ENCODE peak calls at places on chromosomes 6 and 20, in four cellular contexts. One of them, this sample, is unnamed.

GRCh38 chr6:6003334-6004146 is 3.2 kb downstream of the NRN1 start:
- DNase-seq in endothelial cell: peak
- DNase-seq in AG09309: no peak
- DNase-seq in progenitor cell of endocrine pancreas: no peak
- DNase-seq in this sample: peak

GRCh38 chr6:116369540-116370327 is 1.0 kb upstream of the DSE start:
- DNase-seq in endothelial cell: no peak
- DNase-seq in progenitor cell of endocrine pancreas: no peak
- DNase-seq in AG09309: no peak
- DNase-seq in this sample: no peak

GRCh38 chr20:3203315-3204123 is 963 bp downstream of the DDRGK1 start:
- DNase-seq in endothelial cell: no peak
- DNase-seq in progenitor cell of endocrine pancreas: no peak
- DNase-seq in AG09309: no peak
- DNase-seq in this sample: peak

GRCh38 chr6:72939029-72939428 is 286.3 kb downstream of the KHDC1L start:
- DNase-seq in endothelial cell: no peak
- DNase-seq in AG09309: no peak
- DNase-seq in progenitor cell of endocrine pancreas: no peak
- DNase-seq in this sample: no peak

GRCh38 chr6:73893696-73894095 is 197.7 kb downstream of the CD109 start:
- DNase-seq in progenitor cell of endocrine pancreas: no peak
- DNase-seq in endothelial cell: no peak
- DNase-seq in AG09309: no peak
- DNase-seq in this sample: no peak

GRCh38 chr6:16319813-16320532 is 81.6 kb downstream of the GMPR start:
- DNase-seq in progenitor cell of endocrine pancreas: no peak
- DNase-seq in endothelial cell: no peak
- DNase-seq in AG09309: no peak
- DNase-seq in this sample: peak

GRCh38 chr6:51509597-51509996 is 577.8 kb downstream of the PKHD1 start:
- DNase-seq in progenitor cell of endocrine pancreas: no peak
- DNase-seq in AG09309: no peak
- DNase-seq in endothelial cell: no peak
- DNase-seq in this sample: no peak

GRCh38 chr6:135243871-135244796 is 63.0 kb downstream of the MYB start:
- DNase-seq in endothelial cell: no peak
- DNase-seq in AG09309: no peak
- DNase-seq in progenitor cell of endocrine pancreas: no peak
- DNase-seq in this sample: no peak

GRCh38 chr20:9035129-9035528 is 33.8 kb upstream of the PLCB4 start:
- DNase-seq in AG09309: peak
- DNase-seq in progenitor cell of endocrine pancreas: no peak
- DNase-seq in endothelial cell: no peak
- DNase-seq in this sample: no peak

GRCh38 chr6:83371428-83371827 is 59.4 kb downstream of the ME1 start:
- DNase-seq in progenitor cell of endocrine pancreas: no peak
- DNase-seq in AG09309: peak
- DNase-seq in endothelial cell: no peak
- DNase-seq in this sample: no peak

GRCh38 chr20:43699941-43700565 is 26.7 kb downstream of the GTSF1L start:
- DNase-seq in endothelial cell: no peak
- DNase-seq in AG09309: no peak
- DNase-seq in progenitor cell of endocrine pancreas: no peak
- DNase-seq in this sample: no peak

GRCh38 chr6:159163901-159164370 is 5.3 kb upstream of the FNDC1 start:
- DNase-seq in endothelial cell: no peak
- DNase-seq in progenitor cell of endocrine pancreas: no peak
- DNase-seq in AG09309: no peak
- DNase-seq in this sample: no peak

GRCh38 chr20:43028470-43028869 is 161.2 kb downstream of the PTPRT start:
- DNase-seq in progenitor cell of endocrine pancreas: no peak
- DNase-seq in endothelial cell: no peak
- DNase-seq in AG09309: no peak
- DNase-seq in this sample: no peak

GRCh38 chr20:21353236-21353635 is 44.1 kb downstream of the NKX2-4 start:
- DNase-seq in AG09309: peak
- DNase-seq in endothelial cell: no peak
- DNase-seq in progenitor cell of endocrine pancreas: no peak
- DNase-seq in this sample: no peak

GRCh38 chr6:82363368-82364086 is at the start of gene TPBG:
- DNase-seq in progenitor cell of endocrine pancreas: peak
- DNase-seq in endothelial cell: peak
- DNase-seq in AG09309: peak
- DNase-seq in this sample: peak

GRCh38 chr6:45327956-45328522 is at the start of gene RUNX2:
- DNase-seq in AG09309: peak
- DNase-seq in progenitor cell of endocrine pancreas: no peak
- DNase-seq in endothelial cell: peak
- DNase-seq in this sample: no peak

GRCh38 chr20:8757146-8757545 is 311.7 kb upstream of the PLCB4 start:
- DNase-seq in endothelial cell: no peak
- DNase-seq in AG09309: peak
- DNase-seq in progenitor cell of endocrine pancreas: no peak
- DNase-seq in this sample: no peak

GRCh38 chr6:72746276-72746675 is 124.4 kb downstream of the KCNQ5 start:
- DNase-seq in progenitor cell of endocrine pancreas: no peak
- DNase-seq in AG09309: no peak
- DNase-seq in endothelial cell: no peak
- DNase-seq in this sample: no peak

GRCh38 chr6:125444234-125444949 is 142.6 kb upstream of the HDDC2 start:
- DNase-seq in AG09309: no peak
- DNase-seq in endothelial cell: no peak
- DNase-seq in progenitor cell of endocrine pancreas: no peak
- DNase-seq in this sample: peak

GRCh38 chr20:64049060-64049886 is at the start of gene SOX18:
- DNase-seq in progenitor cell of endocrine pancreas: no peak
- DNase-seq in AG09309: no peak
- DNase-seq in endothelial cell: peak
- DNase-seq in this sample: peak

GRCh38 chr6:140684776-140685550 is 1310.5 kb upstream of the CITED2 start:
- DNase-seq in AG09309: no peak
- DNase-seq in endothelial cell: no peak
- DNase-seq in progenitor cell of endocrine pancreas: no peak
- DNase-seq in this sample: no peak

GRCh38 chr6:121780325-121781313 is 345.2 kb downstream of the GJA1 start:
- DNase-seq in AG09309: peak
- DNase-seq in progenitor cell of endocrine pancreas: no peak
- DNase-seq in endothelial cell: no peak
- DNase-seq in this sample: peak

GRCh38 chr6:7504041-7504440 is 37.4 kb upstream of the DSP start:
- DNase-seq in AG09309: no peak
- DNase-seq in progenitor cell of endocrine pancreas: no peak
- DNase-seq in endothelial cell: no peak
- DNase-seq in this sample: no peak

GRCh38 chr6:157325069-157325805 is 1.9 kb upstream of the TMEM242 start:
- DNase-seq in endothelial cell: no peak
- DNase-seq in progenitor cell of endocrine pancreas: no peak
- DNase-seq in AG09309: no peak
- DNase-seq in this sample: no peak

GRCh38 chr6:170212956-170213636 is 77.8 kb downstream of the DLL1 start:
- DNase-seq in endothelial cell: peak
- DNase-seq in progenitor cell of endocrine pancreas: no peak
- DNase-seq in AG09309: no peak
- DNase-seq in this sample: peak

GRCh38 chr20:49914310-49915117 is 815 bp downstream of the SPATA2 start:
- DNase-seq in progenitor cell of endocrine pancreas: no peak
- DNase-seq in AG09309: no peak
- DNase-seq in endothelial cell: peak
- DNase-seq in this sample: no peak

GRCh38 chr6:118284736-118285360 is 263.2 kb upstream of the PLN start:
- DNase-seq in progenitor cell of endocrine pancreas: no peak
- DNase-seq in endothelial cell: no peak
- DNase-seq in AG09309: no peak
- DNase-seq in this sample: no peak

GRCh38 chr20:10747019-10747418 is 73.2 kb upstream of the JAG1 start:
- DNase-seq in endothelial cell: no peak
- DNase-seq in progenitor cell of endocrine pancreas: no peak
- DNase-seq in AG09309: no peak
- DNase-seq in this sample: no peak

GRCh38 chr6:30875244-30876038 is 8.9 kb upstream of the DDR1 start:
- DNase-seq in endothelial cell: no peak
- DNase-seq in AG09309: no peak
- DNase-seq in progenitor cell of endocrine pancreas: no peak
- DNase-seq in this sample: no peak

DNA sequence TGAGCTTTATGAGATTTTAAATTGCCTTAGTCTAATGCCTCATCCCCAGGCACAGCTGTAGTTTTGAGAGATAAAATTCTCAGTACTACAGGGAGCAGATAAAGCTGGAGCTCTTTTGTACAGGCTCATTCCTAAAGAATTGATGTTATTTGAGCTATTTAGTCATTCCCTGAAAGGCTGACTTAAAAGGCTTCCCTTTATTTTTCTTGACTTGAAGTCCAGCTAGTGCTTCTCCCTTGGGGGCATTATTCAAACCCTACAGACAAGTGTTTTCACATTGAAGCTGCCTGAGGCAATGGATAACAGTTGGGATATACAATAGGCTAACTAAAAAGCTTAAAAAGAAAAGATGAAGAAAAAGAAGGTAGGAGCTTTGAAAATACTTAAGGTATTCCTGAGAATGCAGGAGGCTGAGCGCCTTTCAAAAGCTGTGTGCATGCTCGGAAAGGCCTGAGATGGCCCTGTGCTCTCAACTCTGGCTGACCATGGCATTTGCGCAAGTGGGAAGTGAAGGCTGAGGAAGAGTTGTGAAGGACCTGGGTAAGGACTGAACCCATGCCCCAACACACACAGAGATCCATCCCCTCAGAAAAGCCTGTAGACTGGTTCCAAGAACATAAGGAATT is 315.1 kb downstream of the SMOC2 start:
- DNase-seq in endothelial cell: no peak
- DNase-seq in progenitor cell of endocrine pancreas: no peak
- DNase-seq in AG09309: no peak
- DNase-seq in this sample: no peak
- TF ChIP-seq CTCF in endothelial cell: no peak
- TF ChIP-seq CTCF in progenitor cell of endocrine pancreas: no peak
- TF ChIP-seq CTCF in AG09309: no peak
- TF ChIP-seq CTCF in this sample: no peak

DNA sequence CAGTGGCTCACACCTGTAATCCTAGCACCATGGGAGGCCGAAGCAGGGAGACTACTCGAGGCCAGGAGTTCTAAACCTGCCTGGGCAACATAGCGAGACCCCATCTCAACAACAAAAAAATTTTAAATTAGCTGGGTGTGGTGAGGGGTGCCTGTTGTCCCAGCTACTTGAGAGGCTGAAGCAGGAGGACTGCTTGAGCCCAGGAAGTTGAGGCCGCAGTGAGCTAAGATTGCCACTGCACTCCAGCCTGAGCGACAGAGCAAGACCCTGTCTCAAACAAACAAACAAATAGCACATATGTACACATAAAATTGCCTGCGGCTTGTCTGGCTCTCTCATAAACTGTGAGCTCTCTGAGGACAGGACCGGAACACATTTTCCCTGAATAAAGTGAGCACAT is 106.3 kb downstream of the BANF2 start:
- DNase-seq in endothelial cell: no peak
- DNase-seq in progenitor cell of endocrine pancreas: no peak
- DNase-seq in AG09309: no peak
- DNase-seq in this sample: no peak
- TF ChIP-seq CTCF in endothelial cell: no peak
- TF ChIP-seq CTCF in progenitor cell of endocrine pancreas: no peak
- TF ChIP-seq CTCF in AG09309: no peak
- TF ChIP-seq CTCF in this sample: no peak

DNA sequence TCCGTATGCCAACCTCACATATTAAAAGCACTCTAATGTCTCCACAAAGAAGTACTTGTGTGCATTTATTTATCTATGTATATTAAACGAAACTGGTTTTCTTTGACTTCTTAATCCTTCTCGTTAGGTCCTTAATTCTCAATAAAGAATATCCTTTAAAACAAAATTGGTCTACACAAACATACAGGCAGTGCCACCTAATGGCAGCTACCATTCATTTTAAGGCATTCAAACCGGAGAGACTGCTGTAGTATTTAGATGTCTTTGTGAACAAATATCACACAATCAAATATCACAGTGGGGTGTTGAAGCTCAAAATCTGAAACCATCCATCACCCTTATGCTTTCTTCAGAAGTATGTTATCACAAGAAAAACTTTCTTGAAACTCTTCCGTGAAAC is 96.6 kb upstream of the IRAK1BP1 start:
- DNase-seq in AG09309: no peak
- DNase-seq in endothelial cell: no peak
- DNase-seq in progenitor cell of endocrine pancreas: no peak
- DNase-seq in this sample: no peak
- TF ChIP-seq CTCF in AG09309: no peak
- TF ChIP-seq CTCF in endothelial cell: no peak
- TF ChIP-seq CTCF in progenitor cell of endocrine pancreas: no peak
- TF ChIP-seq CTCF in this sample: no peak

GRCh38 chr20:4261333-4262284 is 246.3 kb upstream of the RNF24 start:
- DNase-seq in progenitor cell of endocrine pancreas: no peak
- DNase-seq in AG09309: peak
- DNase-seq in endothelial cell: no peak
- DNase-seq in this sample: no peak

GRCh38 chr20:4267242-4267641 is 251.9 kb upstream of the RNF24 start:
- DNase-seq in AG09309: no peak
- DNase-seq in endothelial cell: no peak
- DNase-seq in progenitor cell of endocrine pancreas: no peak
- DNase-seq in this sample: no peak

GRCh38 chr20:4263011-4263410 is 247.7 kb upstream of the RNF24 start:
- DNase-seq in endothelial cell: no peak
- DNase-seq in AG09309: no peak
- DNase-seq in progenitor cell of endocrine pancreas: no peak
- DNase-seq in this sample: no peak

GRCh38 chr20:4266183-4266582 is 250.8 kb upstream of the RNF24 start:
- DNase-seq in AG09309: no peak
- DNase-seq in endothelial cell: no peak
- DNase-seq in progenitor cell of endocrine pancreas: no peak
- DNase-seq in this sample: no peak
- TF ChIP-seq CTCF in AG09309: no peak
- TF ChIP-seq CTCF in endothelial cell: no peak
- TF ChIP-seq CTCF in progenitor cell of endocrine pancreas: no peak
- TF ChIP-seq CTCF in this sample: no peak

DNA sequence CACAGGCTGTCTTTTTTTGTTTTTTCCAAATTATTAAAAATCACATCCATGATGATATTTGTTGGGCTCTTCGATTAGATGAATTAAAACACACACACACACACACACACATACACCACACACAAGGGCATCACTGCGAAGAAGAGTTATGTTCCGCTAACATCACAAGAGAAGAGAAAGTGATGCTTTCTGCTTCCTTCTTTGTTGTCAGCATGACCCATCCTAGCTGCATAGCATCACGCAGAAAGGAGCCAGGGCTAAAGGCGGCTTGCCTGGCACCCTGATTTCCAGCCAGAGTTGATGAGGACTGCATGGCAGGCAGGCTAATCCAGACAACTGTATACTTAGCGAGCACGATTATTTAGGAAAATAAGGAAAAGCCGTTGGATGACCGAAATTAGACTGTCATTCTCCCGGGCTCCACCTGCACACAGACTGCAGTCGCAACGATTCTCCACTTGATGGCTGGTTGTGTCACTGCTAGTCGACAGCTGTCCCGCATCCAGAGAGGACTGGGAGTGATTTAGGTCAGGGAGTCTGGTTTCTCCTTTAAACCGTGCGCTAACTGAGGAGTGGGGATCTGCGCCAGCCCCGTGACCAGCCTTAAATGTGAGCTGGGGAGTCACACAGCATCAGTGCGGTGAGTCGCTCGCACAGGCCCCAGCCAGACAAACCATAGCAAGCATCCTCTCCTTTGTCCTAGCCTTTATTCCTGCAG is 70.6 kb upstream of the SOX4 start:
- DNase-seq in progenitor cell of endocrine pancreas: no peak
- DNase-seq in AG09309: no peak
- DNase-seq in endothelial cell: peak
- DNase-seq in this sample: peak
- TF ChIP-seq CTCF in progenitor cell of endocrine pancreas: peak
- TF ChIP-seq CTCF in AG09309: no peak
- TF ChIP-seq CTCF in endothelial cell: peak
- TF ChIP-seq CTCF in this sample: peak

GRCh38 chr20:40893610-40894242 is 134.9 kb upstream of the TOP1 start:
- DNase-seq in endothelial cell: no peak
- DNase-seq in progenitor cell of endocrine pancreas: no peak
- DNase-seq in AG09309: no peak
- DNase-seq in this sample: no peak
- TF ChIP-seq CTCF in endothelial cell: no peak
- TF ChIP-seq CTCF in progenitor cell of endocrine pancreas: no peak
- TF ChIP-seq CTCF in AG09309: no peak
- TF ChIP-seq CTCF in this sample: no peak